ENCODE peak calls at places on chromosome 18, in five cellular contexts. F is activated naive CD8-positive, alpha-beta T cell treated with anti-CD3 and anti-CD28 coated beads, Interleukin-2, amount 50 U/mL, for 24 hours; N is NCI-H1105 treated with DMSO at 0.1 percent for 48 hours; Q is sciatic nerve; O is COR-L47. X is an unnamed sample.
A peak's percentile ranks its signal among the peaks of the same experiment; 100 is the strongest.

GRCh38 chr18:26771524-26771923 is 94.0 kb downstream of the AQP4 start:
- DNase-seq in F (no peak), N (no peak), Q (no peak), O (no peak), X (no peak)

GRCh38 chr18:38077219-38077618 is 511.6 kb upstream of the CELF4 start:
- DNase-seq in F (no peak), N (no peak), Q (no peak), O (no peak), X (no peak)

GRCh38 chr18:12668041-12668440 is 10.1 kb upstream of the SPIRE1 start:
- DNase-seq in F (no peak), N (no peak), Q (no peak), O (no peak), X (no peak)

GRCh38 chr18:13256444-13257305 is 38.1 kb downstream of the LDLRAD4 start:
- DNase-seq in F (no peak), N (peak; percentile 16), Q (peak; percentile 40), O (no peak), X (peak; percentile 50)

GRCh38 chr18:59631583-59632181 is 65.5 kb downstream of the CCBE1 start:
- DNase-seq in F (peak; percentile 3), N (peak; percentile 58), Q (no peak), O (peak; percentile 14), X (no peak)

GRCh38 chr18:13823707-13824395 is at the start of gene MC5R:
- DNase-seq in F (peak; percentile 82), N (peak; percentile 54), Q (peak; percentile 72), O (peak; percentile 57), X (no peak)

GRCh38 chr18:58176915-58177717 is 133.1 kb downstream of the NEDD4L start:
- DNase-seq in F (no peak), N (no peak), Q (no peak), O (no peak), X (no peak)

GRCh38 chr18:63979409-63979908 is 9.6 kb downstream of the SERPINB8 start:
- DNase-seq in F (peak; percentile 28), N (peak; percentile 55), Q (no peak), O (peak; percentile 39), X (no peak)

GRCh38 chr18:72637319-72638113 is 93.4 kb upstream of the CBLN2 start:
- DNase-seq in F (no peak), N (no peak), Q (no peak), O (no peak), X (no peak)

GRCh38 chr18:61549889-61550288 is 216.7 kb downstream of the CDH20 start:
- DNase-seq in F (no peak), N (no peak), Q (no peak), O (no peak), X (no peak)

GRCh38 chr18:24112874-24113615 is 25.8 kb upstream of the CABYR start:
- DNase-seq in F (no peak), N (no peak), Q (no peak), O (peak; percentile 40), X (no peak)

GRCh38 chr18:48845174-48845573 is 105.6 kb downstream of the SMAD7 start:
- DNase-seq in F (no peak), N (no peak), Q (no peak), O (no peak), X (no peak)

GRCh38 chr18:58819051-58819450 is 45.6 kb upstream of the ZNF532 start:
- DNase-seq in F (no peak), N (no peak), Q (no peak), O (no peak), X (no peak)

GRCh38 chr18:51149605-51150429 is 47.7 kb downstream of the MEX3C start:
- DNase-seq in F (peak; percentile 27), N (no peak), Q (no peak), O (no peak), X (peak; percentile 12)

GRCh38 chr18:74562080-74562725 is 27.9 kb downstream of the CNDP1 start:
- DNase-seq in F (no peak), N (no peak), Q (no peak), O (no peak), X (no peak)

GRCh38 chr18:58078889-58079573 is 35.0 kb downstream of the NEDD4L start:
- DNase-seq in F (no peak), N (no peak), Q (no peak), O (no peak), X (no peak)

GRCh38 chr18:21991081-21991534 is 178.3 kb upstream of the GATA6 start:
- DNase-seq in F (no peak), N (no peak), Q (no peak), O (no peak), X (no peak)

GRCh38 chr18:47427951-47428350 is 176.5 kb upstream of the SKOR2 start:
- DNase-seq in F (no peak), N (no peak), Q (no peak), O (no peak), X (no peak)

GRCh38 chr18:23718731-23719130 is 29.5 kb downstream of the LAMA3 start:
- DNase-seq in F (no peak), N (no peak), Q (no peak), O (no peak), X (no peak)

GRCh38 chr18:59024829-59025228 is 114.9 kb upstream of the SEC11C start:
- DNase-seq in F (no peak), N (no peak), Q (no peak), O (no peak), X (no peak)

GRCh38 chr18:63071566-63072175 is 247.9 kb downstream of the BCL2 start:
- DNase-seq in F (no peak), N (no peak), Q (no peak), O (no peak), X (no peak)

GRCh38 chr18:2171840-2172625 is 399.3 kb downstream of the METTL4 start:
- DNase-seq in F (no peak), N (no peak), Q (no peak), O (no peak), X (no peak)

GRCh38 chr18:8261651-8262091 is 347.6 kb upstream of the RAB12 start:
- DNase-seq in F (no peak), N (no peak), Q (no peak), O (no peak), X (no peak)

GRCh38 chr18:75218524-75218923 is 7.9 kb downstream of the TSHZ1 start:
- DNase-seq in F (no peak), N (no peak), Q (no peak), O (no peak), X (no peak)

GRCh38 chr18:22467760-22468553 is 50.2 kb upstream of the CTAGE1 start:
- DNase-seq in F (no peak), N (no peak), Q (no peak), O (no peak), X (no peak)

GRCh38 chr18:74951165-74951760 is 257.7 kb downstream of the PTGR3 start:
- DNase-seq in F (no peak), N (no peak), Q (peak; percentile 70), O (no peak), X (no peak)

GRCh38 chr18:10051877-10052631 is 138.2 kb downstream of the VAPA start:
- DNase-seq in F (no peak), N (no peak), Q (peak; percentile 78), O (no peak), X (no peak)

GRCh38 chr18:65380571-65380970 is 370.2 kb upstream of the CDH7 start:
- DNase-seq in F (no peak), N (no peak), Q (no peak), O (no peak), X (no peak)

GRCh38 chr18:45642238-45642637 is 27.0 kb downstream of the SLC14A2 start:
- DNase-seq in F (no peak), N (no peak), Q (no peak), O (no peak), X (no peak)

GRCh38 chr18:23967321-23968089 is 47.0 kb upstream of the TTC39C start:
- DNase-seq in F (peak; percentile 47), N (no peak), Q (no peak), O (no peak), X (no peak)

GRCh38 chr18:37270046-37270665 is 295.4 kb downstream of the CELF4 start:
- DNase-seq in F (peak; percentile 46), N (no peak), Q (no peak), O (no peak), X (no peak)

GRCh38 chr18:75438891-75439290 is 11.4 kb upstream of the SMIM21 start:
- DNase-seq in F (no peak), N (no peak), Q (no peak), O (no peak), X (no peak)

GRCh38 chr18:27843783-27844415 is 333.0 kb downstream of the CDH2 start:
- DNase-seq in F (no peak), N (no peak), Q (no peak), O (no peak), X (no peak)

GRCh38 chr18:26002375-26002774 is 88.0 kb downstream of the SS18 start:
- DNase-seq in F (no peak), N (no peak), Q (no peak), O (no peak), X (no peak)